ENCODE peak calls at places on chromosome 5, in five cellular contexts. E, Z, A, G and B are unnamed samples.

GRCh38 chr5:75933489-75933888 is 149.7 kb upstream of the SV2C start:
- DNase-seq in G (no peak), Z (no peak), E (no peak), A (no peak), B (no peak)

GRCh38 chr5:141441571-141442170 is 11.4 kb downstream of the PCDHGA12 start:
- DNase-seq in G (no peak), A (no peak), Z (no peak), E (no peak), B (no peak)

GRCh38 chr5:163867738-163868137 is 362.3 kb downstream of the MAT2B start:
- DNase-seq in A (no peak), E (no peak), G (no peak), Z (no peak), B (no peak)

GRCh38 chr5:68093455-68094159 is 121.9 kb upstream of the PIK3R1 start:
- DNase-seq in A (no peak), E (no peak), Z (no peak), G (no peak), B (no peak)

GRCh38 chr5:154480847-154481246 is 2.8 kb upstream of the HAND1 start:
- DNase-seq in G (no peak), Z (no peak), A (no peak), E (no peak), B (no peak)

GRCh38 chr5:68032240-68032762 is 183.3 kb upstream of the PIK3R1 start:
- DNase-seq in Z (no peak), G (peak), A (no peak), E (no peak), B (no peak)

GRCh38 chr5:158205992-158206391 is 347.0 kb upstream of the CLINT1 start:
- DNase-seq in Z (no peak), E (no peak), A (peak), G (no peak), B (no peak)

GRCh38 chr5:138603521-138603920 is 28.3 kb upstream of the HSPA9 start:
- DNase-seq in G (no peak), A (no peak), E (no peak), Z (no peak), B (no peak)

GRCh38 chr5:118314936-118315335 is 673.4 kb downstream of the DTWD2 start:
- DNase-seq in G (no peak), E (no peak), Z (no peak), A (no peak), B (no peak)

GRCh38 chr5:166083183-166083959 is 2208.1 kb upstream of the WWC1 start:
- DNase-seq in G (no peak), Z (no peak), E (no peak), A (no peak), B (no peak)

GRCh38 chr5:29296548-29296947 is 1896.9 kb upstream of the CDH6 start:
- DNase-seq in G (no peak), Z (no peak), E (no peak), A (no peak), B (no peak)

GRCh38 chr5:119269061-119269579 is 86.7 kb upstream of the TNFAIP8 start:
- DNase-seq in E (peak), Z (peak), G (peak), A (no peak), B (no peak)

GRCh38 chr5:69140827-69141226 is 26.1 kb upstream of the CCNB1 start:
- DNase-seq in G (no peak), A (no peak), Z (no peak), E (no peak), B (no peak)

GRCh38 chr5:96373006-96373405 is 60.0 kb downstream of the PCSK1 start:
- DNase-seq in G (no peak), Z (no peak), A (no peak), E (no peak), B (no peak)

GRCh38 chr5:74332654-74333053 is 307.9 kb downstream of the ENC1 start:
- DNase-seq in Z (no peak), G (no peak), A (no peak), E (no peak), B (no peak)

GRCh38 chr5:10563940-10564837 is at the start of gene ANKRD33B:
- DNase-seq in E (peak), Z (peak), G (peak), A (no peak), B (peak)
- TF ChIP-seq POLR2A in E (no peak), Z (no peak), G (peak), A (no peak), B (peak)

DNA sequence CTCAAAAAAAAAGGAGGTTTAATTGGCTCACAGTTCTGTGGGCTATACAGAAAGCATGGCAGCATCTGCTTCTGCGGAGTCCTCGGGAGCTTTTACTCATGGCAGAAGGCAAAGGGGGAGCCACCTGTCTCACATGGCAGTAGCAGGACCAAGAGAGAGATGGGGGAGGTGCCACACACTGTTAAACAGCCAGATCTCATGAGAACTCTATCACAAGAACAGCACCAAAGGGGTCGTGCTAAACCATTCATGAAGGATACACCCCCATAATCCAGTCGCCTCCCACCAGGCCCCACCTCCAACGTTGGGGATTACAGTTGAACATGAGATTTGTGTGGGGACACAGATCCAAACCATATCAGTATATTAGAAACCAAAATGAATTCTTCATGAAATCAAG is 28.3 kb upstream of the CXXC5 start:
- DNase-seq in G (no peak), Z (no peak), E (no peak), A (no peak), B (no peak)
- TF ChIP-seq POLR2A in G (no peak), Z (no peak), E (no peak), A (no peak), B (no peak)

DNA sequence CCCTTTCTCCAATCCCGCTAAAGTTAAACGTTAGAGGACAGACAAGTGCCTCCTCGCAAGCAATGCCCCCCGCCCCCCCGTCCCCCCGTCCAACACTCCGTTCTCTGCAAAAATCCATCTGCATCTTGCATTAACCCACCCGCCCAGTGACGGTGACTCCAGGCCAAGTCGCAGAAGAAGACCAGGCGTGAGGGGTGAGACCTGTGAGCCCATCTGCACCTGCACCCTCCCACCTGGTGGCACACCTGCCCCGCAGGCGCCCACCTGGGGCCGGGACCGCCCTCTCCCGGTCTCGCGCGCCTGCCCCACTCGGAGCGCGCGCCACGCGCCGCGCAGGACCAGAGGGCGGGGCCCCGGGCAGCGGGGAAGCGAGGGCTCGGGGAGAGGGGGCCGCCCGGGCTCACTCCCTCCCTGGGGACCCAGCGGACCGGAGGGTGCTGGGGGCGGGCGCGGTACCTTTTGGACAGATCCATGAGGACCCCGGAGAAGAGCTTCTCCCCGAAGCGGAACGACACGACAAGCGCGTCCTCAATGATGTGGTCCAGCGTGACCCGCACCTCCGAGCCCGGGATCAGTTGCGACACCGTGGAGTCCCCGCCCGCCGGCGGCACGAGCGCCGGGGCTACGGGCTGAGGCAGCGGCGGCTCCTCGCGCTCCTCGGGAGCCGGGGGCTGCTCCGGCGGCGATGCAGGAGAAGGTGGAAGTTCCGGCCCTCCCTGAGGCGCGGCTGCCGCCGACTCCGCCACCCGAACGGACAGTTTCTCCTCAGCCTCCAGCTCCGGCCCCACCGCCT is 705 bp downstream of the PWWP2A start:
- DNase-seq in G (peak), E (peak), Z (peak), A (peak), B (peak)
- TF ChIP-seq POLR2A in G (no peak), E (no peak), Z (no peak), A (no peak), B (peak)

DNA sequence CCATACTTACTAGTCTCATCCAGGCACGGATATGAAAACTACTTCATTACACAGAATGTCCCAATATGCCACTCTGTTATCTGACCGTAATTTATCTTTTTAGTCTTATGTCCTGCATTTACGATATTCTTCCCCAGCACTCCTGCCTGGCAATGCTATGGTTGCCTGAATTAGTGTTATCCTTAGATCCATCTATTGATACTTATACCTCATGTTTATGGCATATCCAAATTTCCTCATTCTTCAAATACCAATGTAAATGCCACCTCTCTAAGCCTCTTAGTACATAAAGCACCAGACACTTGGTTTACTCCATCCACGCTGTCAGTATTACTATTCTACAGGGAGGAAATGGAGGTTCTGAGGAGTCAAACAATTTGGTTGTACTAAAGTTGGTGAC is 507.8 kb upstream of the NMUR2 start:
- DNase-seq in A (no peak), G (no peak), E (no peak), Z (no peak), B (no peak)
- TF ChIP-seq POLR2A in A (no peak), G (no peak), E (no peak), Z (no peak), B (no peak)